ENCODE peak calls at places on chromosomes 5 and 9, in four cellular contexts. N is Calu3, Z is brain microvascular endothelial cell, E is fibroblast of mammary gland. M is an unnamed sample.

GRCh38 chr5:83742089-83742488 is 21.4 kb upstream of the HAPLN1 start:
- DNase-seq in N (no peak), Z (no peak), E (no peak), M (no peak)

GRCh38 chr5:68384936-68385594 is 169.5 kb downstream of the PIK3R1 start:
- DNase-seq in N (no peak), Z (no peak), E (no peak), M (no peak)

GRCh38 chr5:79107020-79107796 is 4.4 kb upstream of the BHMT start:
- DNase-seq in N (no peak), Z (no peak), E (peak), M (no peak)

GRCh38 chr5:23042231-23042630 is 189.1 kb upstream of the CDH12 start:
- DNase-seq in N (no peak), Z (no peak), E (no peak), M (no peak)

GRCh38 chr5:80569961-80570786 is at the start of gene ANKRD34B:
- DNase-seq in N (peak), Z (no peak), E (peak), M (no peak)

GRCh38 chr9:297795-298119 is 83.1 kb downstream of the DOCK8 start:
- DNase-seq in N (no peak), Z (no peak), E (no peak), M (no peak)

GRCh38 chr9:107248714-107249113 is 34.4 kb upstream of the RAD23B start:
- DNase-seq in N (no peak), Z (no peak), E (no peak), M (no peak)

GRCh38 chr5:167899490-167899889 is 392.0 kb upstream of the WWC1 start:
- DNase-seq in N (peak), Z (no peak), E (peak), M (no peak)

GRCh38 chr5:84885479-84886258 is 501.0 kb upstream of the EDIL3 start:
- DNase-seq in N (no peak), Z (peak), E (peak), M (no peak)

GRCh38 chr5:155239803-155240202 is 226.2 kb downstream of the KIF4B start:
- DNase-seq in N (no peak), Z (no peak), E (no peak), M (no peak)

GRCh38 chr9:99371376-99371775 is 149.3 kb downstream of the SEC61B start:
- DNase-seq in N (no peak), Z (no peak), E (no peak), M (no peak)

GRCh38 chr9:36765468-36766341 is 193.0 kb downstream of the MELK start:
- DNase-seq in N (no peak), Z (no peak), E (peak), M (peak)

GRCh38 chr9:133874061-133874638 is 118.0 kb downstream of the VAV2 start:
- DNase-seq in N (peak), Z (peak), E (peak), M (no peak)

GRCh38 chr5:170631471-170632195 is 127.8 kb downstream of the KCNIP1 start:
- DNase-seq in N (peak), Z (no peak), E (no peak), M (no peak)

GRCh38 chr5:133117930-133118445 is 66.2 kb downstream of the HSPA4 start:
- DNase-seq in N (no peak), Z (no peak), E (no peak), M (no peak)

GRCh38 chr5:53994148-53994547 is 316.2 kb downstream of the ARL15 start:
- DNase-seq in N (no peak), Z (no peak), E (peak), M (no peak)

GRCh38 chr9:94625835-94626234 is 13.5 kb downstream of the FBP1 start:
- DNase-seq in N (no peak), Z (no peak), E (no peak), M (no peak)

GRCh38 chr5:53322257-53322656 is 158.2 kb upstream of the FST start:
- DNase-seq in N (no peak), Z (no peak), E (no peak), M (no peak)

GRCh38 chr5:134543820-134544692 is 18.6 kb downstream of the JADE2 start:
- DNase-seq in N (no peak), Z (no peak), E (no peak), M (peak)

GRCh38 chr9:126456802-126457547 is 130.3 kb downstream of the MVB12B start:
- DNase-seq in N (no peak), Z (no peak), E (no peak), M (no peak)

GRCh38 chr5:60014331-60014730 is 120.8 kb upstream of the PDE4D start:
- DNase-seq in N (no peak), Z (no peak), E (no peak), M (no peak)

GRCh38 chr5:131423056-131423455 is 159.2 kb downstream of the CDC42SE2 start:
- DNase-seq in N (no peak), Z (peak), E (peak), M (no peak)

GRCh38 chr5:172048539-172049101 is 42.2 kb upstream of the FBXW11 start:
- DNase-seq in N (no peak), Z (peak), E (peak), M (no peak)

GRCh38 chr9:69500925-69501324 is 171.2 kb downstream of the APBA1 start:
- DNase-seq in N (no peak), Z (no peak), E (no peak), M (no peak)

GRCh38 chr5:137292461-137293025 is 206.6 kb downstream of the SPOCK1 start:
- DNase-seq in N (no peak), Z (no peak), E (no peak), M (no peak)

GRCh38 chr5:132484386-132484715 is 6.2 kb downstream of the IRF1 start:
- DNase-seq in N (no peak), Z (no peak), E (no peak), M (no peak)

DNA sequence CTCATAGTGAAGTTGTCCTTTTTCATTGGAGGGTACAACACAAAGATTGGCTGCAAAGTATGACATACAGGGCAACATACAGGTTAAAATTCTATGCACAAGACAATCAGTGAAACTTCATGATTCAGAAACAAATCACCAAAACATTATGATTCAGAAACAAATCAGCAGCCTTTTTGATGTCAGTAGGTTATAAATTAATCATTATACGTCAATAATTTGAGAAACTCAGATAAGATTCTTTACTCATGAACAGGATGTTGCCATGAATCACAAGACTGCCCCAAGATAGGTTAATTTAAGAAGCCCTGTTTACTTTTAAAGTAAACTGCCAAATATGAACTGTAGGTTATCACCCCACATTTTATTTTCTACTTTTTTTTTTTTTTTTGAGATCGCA is 62.2 kb upstream of the IL33 start:
- DNase-seq in N (no peak), Z (no peak), E (peak), M (no peak)
- TF ChIP-seq CTCF in N (no peak), Z (no peak), E (no peak), M (no peak)

GRCh38 chr9:81971727-81972126 is 16.8 kb upstream of the SPATA31D1 start:
- DNase-seq in N (no peak), Z (no peak), E (no peak), M (no peak)

GRCh38 chr9:81974764-81975163 is 13.8 kb upstream of the SPATA31D1 start:
- DNase-seq in N (no peak), Z (no peak), E (no peak), M (no peak)

GRCh38 chr9:81980568-81980967 is 8.0 kb upstream of the SPATA31D1 start:
- DNase-seq in N (no peak), Z (no peak), E (peak), M (no peak)

GRCh38 chr9:81979196-81979595 is 9.4 kb upstream of the SPATA31D1 start:
- DNase-seq in N (no peak), Z (no peak), E (no peak), M (no peak)

DNA sequence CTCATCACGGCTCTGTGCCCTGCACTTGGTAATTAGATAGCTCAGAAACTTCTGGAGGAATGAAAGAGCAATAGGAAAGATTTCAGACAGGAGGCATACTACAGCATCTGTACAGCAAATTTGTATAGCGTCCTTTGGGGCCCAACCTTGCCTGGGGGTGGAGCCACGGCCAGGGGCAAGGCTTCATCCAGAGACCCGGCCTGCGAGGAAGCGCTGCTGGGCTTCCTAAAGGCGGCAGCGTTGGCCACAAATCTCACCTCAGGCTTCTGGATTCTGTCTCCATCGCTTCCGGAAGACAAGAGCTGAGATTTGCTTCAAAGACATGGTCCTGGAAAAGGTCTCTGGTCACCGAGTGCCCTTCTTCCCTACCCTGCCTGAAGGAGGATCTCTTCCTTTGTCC is 12.2 kb upstream of the SPATA31D1 start:
- DNase-seq in N (no peak), Z (no peak), E (no peak), M (no peak)
- TF ChIP-seq CTCF in N (no peak), Z (no peak), E (no peak), M (no peak)

GRCh38 chr5:95068303-95068702 is 216.6 kb downstream of the MCTP1 start:
- DNase-seq in N (no peak), Z (no peak), E (no peak), M (no peak)

GRCh38 chr5:95070866-95071265 is 214.0 kb downstream of the MCTP1 start:
- DNase-seq in N (no peak), Z (no peak), E (no peak), M (no peak)

GRCh38 chr5:95068952-95069351 is 215.9 kb downstream of the MCTP1 start:
- DNase-seq in N (no peak), Z (no peak), E (no peak), M (no peak)

GRCh38 chr5:95070453-95070852 is 214.4 kb downstream of the MCTP1 start:
- DNase-seq in N (no peak), Z (no peak), E (no peak), M (no peak)

GRCh38 chr5:95069948-95070347 is 214.9 kb downstream of the MCTP1 start:
- DNase-seq in N (no peak), Z (no peak), E (no peak), M (no peak)
- TF ChIP-seq CTCF in N (no peak), Z (no peak), E (no peak), M (no peak)

DNA sequence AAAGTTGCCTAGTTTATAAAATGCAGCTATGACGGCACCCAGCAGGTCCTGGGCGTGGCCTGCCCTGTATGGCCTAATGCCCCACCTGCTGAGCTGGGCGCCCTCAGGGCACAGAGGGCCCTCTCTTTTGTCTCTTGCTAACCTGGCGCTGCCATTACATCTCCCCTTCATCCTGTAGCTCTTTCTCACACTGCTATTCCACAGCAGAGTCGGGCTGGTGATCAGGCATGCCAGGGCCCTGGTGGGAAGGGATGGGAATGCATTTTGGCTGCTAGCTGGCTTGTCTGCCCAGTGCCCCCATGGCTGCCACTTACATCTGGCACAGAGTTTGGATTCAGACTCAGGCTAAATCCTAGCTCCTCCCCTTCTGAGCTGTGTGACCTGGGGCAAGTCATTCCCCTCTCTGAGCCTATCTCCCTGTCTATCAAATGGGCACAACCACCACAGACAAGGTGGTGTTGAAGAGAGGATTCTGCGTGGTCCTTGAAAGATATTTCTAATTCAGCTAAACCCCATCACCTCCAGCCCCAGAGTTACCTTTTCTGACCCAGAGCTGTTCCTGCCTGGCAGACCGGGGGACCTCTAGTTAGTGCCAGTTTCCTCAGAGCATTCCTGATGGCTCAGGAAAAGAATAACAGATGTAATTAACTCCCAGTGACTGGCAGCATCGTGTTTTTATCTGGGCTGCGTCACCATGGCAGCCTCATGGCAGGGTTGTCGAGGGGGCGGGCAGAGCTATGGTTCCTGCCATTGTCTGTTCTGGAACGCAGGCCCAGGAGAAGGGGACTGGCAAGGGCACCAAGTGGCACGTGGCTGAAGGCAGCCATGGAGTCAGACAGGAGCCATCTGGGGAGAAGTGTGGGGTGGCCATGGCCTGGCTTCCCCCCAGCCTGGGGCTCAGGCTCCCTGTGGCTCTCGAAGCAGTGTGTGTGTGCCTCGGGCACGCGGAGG is 6.3 kb downstream of the PRR7 start:
- DNase-seq in N (no peak), Z (no peak), E (no peak), M (no peak)
- TF ChIP-seq CTCF in N (no peak), Z (no peak), E (no peak), M (no peak)

GRCh38 chr9:129832957-129833356 is 2.1 kb downstream of the C9orf78 start:
- DNase-seq in N (no peak), Z (no peak), E (peak), M (no peak)

GRCh38 chr9:129828051-129828450 is 4.1 kb upstream of the TOR1A start:
- DNase-seq in N (no peak), Z (no peak), E (no peak), M (no peak)

GRCh38 chr9:129826759-129827158 is 2.8 kb upstream of the TOR1A start:
- DNase-seq in N (no peak), Z (no peak), E (no peak), M (no peak)

GRCh38 chr9:129826344-129826743 is 2.4 kb upstream of the TOR1A start:
- DNase-seq in N (no peak), Z (no peak), E (peak), M (no peak)

DNA sequence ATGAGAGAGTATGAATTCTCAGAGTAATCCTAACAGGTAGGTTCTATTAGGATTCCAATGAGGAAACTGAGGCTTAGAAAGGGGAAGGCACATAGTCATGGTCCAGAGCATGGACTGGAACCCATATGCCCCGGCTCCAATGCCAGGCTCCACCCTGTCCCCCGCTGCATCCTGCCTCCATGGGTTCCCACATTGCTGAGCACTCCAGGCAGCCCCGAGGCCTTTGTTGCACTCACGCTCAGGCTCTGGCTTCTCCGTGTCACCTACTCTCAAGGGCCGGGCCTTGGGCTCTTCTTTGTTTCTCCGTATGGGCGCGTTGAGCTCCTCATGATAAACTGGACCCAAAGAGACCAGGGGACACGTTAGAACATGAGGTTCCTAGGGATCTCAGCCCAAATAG is 5.0 kb upstream of the TOR1A start:
- DNase-seq in N (no peak), Z (no peak), E (no peak), M (no peak)
- TF ChIP-seq CTCF in N (no peak), Z (no peak), E (no peak), M (no peak)

GRCh38 chr5:72519191-72519590 is 12.0 kb upstream of the ZNF366 start:
- DNase-seq in N (no peak), Z (no peak), E (no peak), M (no peak)

GRCh38 chr5:72523960-72524582 is 16.9 kb upstream of the ZNF366 start:
- DNase-seq in N (peak), Z (peak), E (peak), M (no peak)

GRCh38 chr5:72517961-72518690 is 10.9 kb upstream of the ZNF366 start:
- DNase-seq in N (no peak), Z (no peak), E (no peak), M (no peak)

GRCh38 chr5:72525816-72526215 is 18.6 kb upstream of the ZNF366 start:
- DNase-seq in N (no peak), Z (peak), E (peak), M (no peak)

DNA sequence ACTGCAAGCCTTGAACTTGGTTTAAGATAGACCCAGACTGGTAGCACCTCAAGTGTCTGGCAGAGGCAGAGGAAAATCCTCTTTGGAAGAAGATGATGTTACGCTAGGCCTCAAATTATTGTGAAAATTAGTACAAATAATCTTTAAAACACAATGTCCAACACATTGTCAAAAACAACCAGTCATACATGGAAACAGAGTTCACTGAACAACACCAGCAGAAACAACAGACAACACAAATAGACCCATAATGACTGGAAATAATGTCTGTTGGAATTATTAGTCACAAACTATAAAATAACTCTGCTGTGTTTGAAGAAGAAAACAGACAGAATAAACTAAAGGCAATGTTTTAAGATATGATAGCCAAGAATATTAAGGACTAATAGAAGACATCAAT is 15.4 kb upstream of the ZNF366 start:
- DNase-seq in N (no peak), Z (no peak), E (no peak), M (no peak)
- TF ChIP-seq CTCF in N (no peak), Z (no peak), E (no peak), M (no peak)

GRCh38 chr9:121639619-121640018 is 11.8 kb upstream of the DAB2IP start:
- DNase-seq in N (no peak), Z (no peak), E (no peak), M (no peak)

GRCh38 chr9:121638901-121639592 is 12.4 kb upstream of the DAB2IP start:
- DNase-seq in N (no peak), Z (no peak), E (no peak), M (no peak)

GRCh38 chr9:121640486-121641227 is 10.8 kb upstream of the DAB2IP start:
- DNase-seq in N (no peak), Z (no peak), E (no peak), M (no peak)

GRCh38 chr9:121641228-121641611 is 10.2 kb upstream of the DAB2IP start:
- DNase-seq in N (no peak), Z (no peak), E (no peak), M (no peak)

DNA sequence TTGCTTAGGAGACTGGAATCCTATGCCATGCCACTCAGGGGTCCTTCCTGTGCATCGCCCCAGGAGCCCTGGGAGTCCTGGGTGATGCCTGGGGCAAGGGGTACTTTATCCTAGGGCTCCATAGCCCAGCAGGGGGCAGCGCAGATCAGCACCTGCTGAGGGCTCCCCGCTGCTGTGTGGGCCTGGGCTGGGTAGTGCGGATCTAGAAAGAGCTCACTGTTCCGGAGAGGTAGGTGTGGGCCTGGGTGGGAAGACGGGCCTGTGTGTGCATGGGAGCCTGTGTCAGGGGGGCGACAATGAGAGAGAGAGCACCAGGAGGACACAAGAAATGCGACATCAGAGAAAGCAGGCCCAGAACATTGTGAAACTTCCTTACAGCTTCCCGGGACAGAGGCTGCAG is 11.4 kb upstream of the DAB2IP start:
- DNase-seq in N (peak), Z (no peak), E (peak), M (no peak)
- TF ChIP-seq CTCF in N (peak), Z (peak), E (peak), M (no peak)

DNA sequence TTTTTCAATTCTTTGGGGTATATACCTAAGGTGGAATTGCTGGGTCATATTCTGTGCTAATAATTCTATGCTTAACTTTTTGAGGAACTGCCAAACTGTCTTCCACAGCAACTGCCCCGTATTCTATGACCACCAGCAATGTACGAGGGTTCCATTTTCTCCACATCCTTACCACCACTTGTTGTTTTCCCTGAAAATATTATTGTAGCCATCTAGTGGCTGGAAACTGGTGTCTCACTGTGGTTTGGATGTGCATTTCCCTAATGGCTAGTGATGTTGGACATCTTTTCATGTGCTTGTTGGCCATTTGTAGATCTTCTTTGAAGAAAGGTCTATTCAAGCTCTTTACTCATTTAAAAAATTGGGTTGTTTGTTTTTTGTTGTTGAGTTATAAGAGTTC is 30.7 kb downstream of the MSX2 start:
- DNase-seq in N (no peak), Z (peak), E (no peak), M (no peak)
- TF ChIP-seq CTCF in N (no peak), Z (no peak), E (peak), M (no peak)